ENCODE peak calls at places on chromosomes 16 and 17, in nine cellular contexts. F, J, D, O, Q, I, T, N and A are unnamed samples.

GRCh38 chr17:7363311-7363710 is 8.4 kb downstream of the TMEM95 start:
- DNase-seq in F (no peak), J (no peak), D (no peak), O (no peak), Q (no peak), I (no peak), T (no peak), N (no peak), A (peak; percentile 75)

GRCh38 chr17:76139801-76140660 is 1.0 kb downstream of the FOXJ1 start:
- DNase-seq in F (no peak), J (no peak), D (no peak), O (no peak), Q (no peak), I (no peak), T (no peak), N (no peak), A (no peak)

GRCh38 chr17:60748232-60748631 is 70.6 kb downstream of the BCAS3 start:
- DNase-seq in F (no peak), J (no peak), D (no peak), O (no peak), Q (no peak), I (no peak), T (no peak), N (no peak), A (no peak)

GRCh38 chr16:75620326-75621169 is 2.5 kb downstream of the ADAT1 start:
- DNase-seq in F (no peak), J (no peak), D (no peak), O (no peak), Q (no peak), I (no peak), T (no peak), N (no peak), A (no peak)

GRCh38 chr17:62715882-62716390 is 88.5 kb downstream of the MRC2 start:
- DNase-seq in F (no peak), J (no peak), D (peak; percentile 24), O (no peak), Q (no peak), I (no peak), T (no peak), N (no peak), A (no peak)

GRCh38 chr16:67395458-67396158 is 2.3 kb upstream of the TPPP3 start:
- DNase-seq in F (no peak), J (no peak), D (peak; percentile 61), O (no peak), Q (no peak), I (peak; percentile 57), T (no peak), N (no peak), A (peak; percentile 30)

GRCh38 chr17:77285594-77286390 is 145.0 kb downstream of the SEC14L1 start:
- DNase-seq in F (no peak), J (no peak), D (peak; percentile 78), O (peak; percentile 54), Q (peak; percentile 71), I (peak; percentile 95), T (no peak), N (peak; percentile 85), A (peak; percentile 93)

GRCh38 chr16:85502357-85502756 is 110.8 kb upstream of the GSE1 start:
- DNase-seq in F (no peak), J (no peak), D (no peak), O (no peak), Q (no peak), I (no peak), T (no peak), N (no peak), A (no peak)

GRCh38 chr17:50641339-50641725 is 6.7 kb downstream of the ABCC3 start:
- DNase-seq in F (no peak), J (no peak), D (no peak), O (no peak), Q (no peak), I (no peak), T (no peak), N (no peak), A (no peak)

DNA sequence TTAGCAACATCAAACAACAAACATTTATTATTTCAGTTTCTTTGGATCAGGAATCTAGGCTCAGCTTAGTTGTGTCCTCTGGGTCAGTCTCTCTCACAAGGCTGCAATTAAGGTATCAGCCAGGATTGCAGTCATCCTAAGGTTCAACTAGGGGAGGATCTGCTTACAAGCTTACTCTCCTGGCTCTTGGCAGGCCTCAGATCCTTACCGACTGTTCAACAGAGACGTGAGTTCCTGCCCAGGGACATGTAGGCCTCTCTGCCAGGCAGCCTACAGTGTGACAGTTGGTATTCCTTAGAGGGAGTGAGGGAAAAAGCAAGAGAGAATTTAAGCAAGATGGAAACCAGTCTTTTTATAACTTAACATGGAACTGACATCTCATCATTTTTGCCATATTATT is 294.0 kb downstream of the ZFHX3 start:
- DNase-seq in F (no peak), J (no peak), D (no peak), O (no peak), Q (no peak), I (no peak), T (no peak), N (no peak), A (no peak)
- TF ChIP-seq CTCF in F (no peak), J (no peak), D (no peak), O (no peak), Q (no peak), I (no peak), T (no peak), N (no peak), A (no peak)

GRCh38 chr17:79002796-79003593 is 6.6 kb downstream of the CANT1 start:
- DNase-seq in F (no peak), J (no peak), D (peak; percentile 61), O (no peak), Q (no peak), I (no peak), T (no peak), N (no peak), A (no peak)
- TF ChIP-seq CTCF in F (no peak), J (no peak), D (no peak), O (no peak), Q (no peak), I (no peak), T (no peak), N (no peak), A (no peak)

GRCh38 chr16:21698169-21699032 is 34.6 kb downstream of the OTOA start:
- DNase-seq in F (no peak), J (no peak), D (no peak), O (no peak), Q (no peak), I (no peak), T (no peak), N (no peak), A (no peak)
- TF ChIP-seq CTCF in F (no peak), J (no peak), D (no peak), O (no peak), Q (no peak), I (no peak), T (no peak), N (no peak), A (no peak)

GRCh38 chr17:41580244-41580575 is 6.5 kb downstream of the KRT14 start:
- DNase-seq in F (no peak), J (no peak), D (no peak), O (no peak), Q (no peak), I (no peak), T (no peak), N (no peak), A (peak; percentile 69)

GRCh38 chr17:41579484-41580243 is 7.0 kb downstream of the KRT14 start:
- DNase-seq in F (peak; percentile 82), J (peak; percentile 20), D (peak; percentile 69), O (peak; percentile 50), Q (peak; percentile 84), I (peak; percentile 98), T (peak; percentile 89), N (peak; percentile 82), A (peak; percentile 94)

GRCh38 chr17:41578971-41579370 is 7.1 kb upstream of the KRT9 start:
- DNase-seq in F (no peak), J (no peak), D (no peak), O (no peak), Q (no peak), I (no peak), T (no peak), N (no peak), A (no peak)

GRCh38 chr17:41581366-41582060 is 5.2 kb downstream of the KRT14 start:
- DNase-seq in F (no peak), J (no peak), D (no peak), O (no peak), Q (no peak), I (no peak), T (no peak), N (no peak), A (no peak)

GRCh38 chr17:41580651-41581365 is 5.9 kb downstream of the KRT14 start:
- DNase-seq in F (no peak), J (no peak), D (no peak), O (no peak), Q (no peak), I (peak; percentile 94), T (no peak), N (no peak), A (peak; percentile 91)
- TF ChIP-seq CTCF in F (no peak), J (no peak), D (no peak), O (no peak), Q (no peak), I (no peak), T (no peak), N (no peak), A (no peak)